ENCODE peak calls at places on chromosomes 11 and 22, in four cellular contexts. O, Q, J and V are unnamed samples.

GRCh38 chr11:125272092-125272491 is 107.5 kb downstream of the PKNOX2 start:
- DNase-seq in O (no peak), Q (no peak), J (no peak), V (no peak)

GRCh38 chr22:49509016-49509415 is 318.7 kb downstream of the BRD1 start:
- DNase-seq in O (no peak), Q (no peak), J (no peak), V (no peak)

GRCh38 chr11:499201-500076 is 7.6 kb downstream of the RNH1 start:
- DNase-seq in O (no peak), Q (no peak), J (no peak), V (no peak)

GRCh38 chr22:36177160-36177559 is 16.6 kb upstream of the APOL3 start:
- DNase-seq in O (no peak), Q (no peak), J (no peak), V (no peak)

GRCh38 chr22:28018461-28018927 is 99.4 kb upstream of the PITPNB start:
- DNase-seq in O (no peak), Q (no peak), J (no peak), V (peak)

GRCh38 chr11:111978028-111978771 is 41.1 kb downstream of the DIXDC1 start:
- DNase-seq in O (peak), Q (no peak), J (peak), V (peak)

GRCh38 chr11:107655607-107656006 is 56.2 kb downstream of the SLN start:
- DNase-seq in O (no peak), Q (no peak), J (no peak), V (no peak)

GRCh38 chr11:68008381-68009337 is 1.5 kb upstream of the ALDH3B1 start:
- DNase-seq in O (no peak), Q (peak), J (no peak), V (no peak)

GRCh38 chr11:99505319-99505718 is 484.6 kb downstream of the CNTN5 start:
- DNase-seq in O (no peak), Q (no peak), J (no peak), V (no peak)

GRCh38 chr11:128399722-128400121 is 187.6 kb downstream of the ETS1 start:
- DNase-seq in O (no peak), Q (peak), J (no peak), V (no peak)

GRCh38 chr11:134580635-134581025 is 168.6 kb upstream of the B3GAT1 start:
- DNase-seq in O (no peak), Q (no peak), J (no peak), V (no peak)

GRCh38 chr22:17749605-17750395 is 24.5 kb downstream of the BID start:
- DNase-seq in O (no peak), Q (no peak), J (no peak), V (no peak)

GRCh38 chr11:125690006-125690405 is 9.4 kb upstream of the ACRV1 start:
- DNase-seq in O (no peak), Q (no peak), J (no peak), V (no peak)

GRCh38 chr22:40709752-40710413 is 30.6 kb downstream of the MCHR1 start:
- DNase-seq in O (no peak), Q (no peak), J (no peak), V (peak)

GRCh38 chr11:79439893-79440450 is 858 bp downstream of the TENM4 start:
- DNase-seq in O (no peak), Q (peak), J (no peak), V (peak)

GRCh38 chr11:20530942-20531703 is 68.3 kb upstream of the SLC6A5 start:
- DNase-seq in O (no peak), Q (peak), J (no peak), V (no peak)

GRCh38 chr11:66291303-66291705 is 390 bp upstream of the TMEM151A start:
- DNase-seq in O (no peak), Q (no peak), J (no peak), V (no peak)

GRCh38 chr11:103281301-103281700 is 172.1 kb downstream of the DYNC2H1 start:
- DNase-seq in O (peak), Q (no peak), J (no peak), V (no peak)

GRCh38 chr11:86519064-86519911 is 144.6 kb downstream of the CCDC81 start:
- DNase-seq in O (peak), Q (peak), J (peak), V (no peak)